ENCODE peak calls at places on chromosomes 5 and 9, in six cellular contexts. I is upper lobe of right lung, U is uterus, N is Calu3, E is right atrium auricular region, F is HFFc6. X is an unnamed sample.

GRCh38 chr5:29169851-29170250 is 2023.6 kb upstream of the CDH6 start:
- DNase-seq in E (no peak), I (no peak), F (no peak), U (no peak), N (no peak), X (no peak)

GRCh38 chr5:76701298-76701697 is 14.6 kb upstream of the F2R start:
- DNase-seq in U (no peak), E (no peak), I (no peak), N (no peak), F (peak), X (no peak)

GRCh38 chr5:166722939-166723338 is 1568.5 kb upstream of the WWC1 start:
- DNase-seq in U (no peak), N (peak), I (no peak), F (no peak), E (no peak), X (no peak)

GRCh38 chr5:137595680-137596079 is 96.6 kb upstream of the SPOCK1 start:
- DNase-seq in N (no peak), F (no peak), I (no peak), E (no peak), U (no peak), X (no peak)

GRCh38 chr9:34716711-34717110 is 6.8 kb upstream of the CCL21 start:
- DNase-seq in E (no peak), U (no peak), N (no peak), F (no peak), I (no peak), X (no peak)

GRCh38 chr5:93831449-93831848 is 90.0 kb upstream of the POU5F2 start:
- DNase-seq in E (no peak), N (no peak), F (peak), U (no peak), I (no peak), X (no peak)

GRCh38 chr5:90227688-90228087 is 181.9 kb downstream of the CETN3 start:
- DNase-seq in I (no peak), F (no peak), N (no peak), E (no peak), U (peak), X (no peak)

GRCh38 chr5:39517800-39518199 is 93.0 kb upstream of the DAB2 start:
- DNase-seq in N (no peak), I (no peak), E (no peak), F (peak), U (no peak), X (no peak)

GRCh38 chr9:127091526-127091925 is 30.9 kb downstream of the ANGPTL2 start:
- DNase-seq in I (no peak), N (no peak), F (no peak), E (no peak), U (no peak), X (no peak)

GRCh38 chr5:8686707-8687106 is 817.8 kb downstream of the MTRR start:
- DNase-seq in I (no peak), U (no peak), F (no peak), E (no peak), N (no peak), X (no peak)

GRCh38 chr5:123690821-123691220 is 178.8 kb downstream of the CSNK1G3 start:
- DNase-seq in F (no peak), N (peak), U (no peak), E (no peak), I (no peak), X (no peak)

GRCh38 chr9:109852561-109852960 is 72.6 kb downstream of the PALM2AKAP2 start:
- DNase-seq in N (no peak), U (no peak), E (no peak), F (peak), I (no peak), X (no peak)

GRCh38 chr5:170297589-170298462 is at the start of gene LCP2:
- DNase-seq in U (no peak), F (no peak), N (no peak), I (no peak), E (no peak), X (no peak)

GRCh38 chr5:56440871-56441740 is 208.0 kb upstream of the ANKRD55 start:
- DNase-seq in U (no peak), N (peak), F (peak), E (no peak), I (no peak), X (peak)

GRCh38 chr5:143311428-143311827 is 92.1 kb downstream of the NR3C1 start:
- DNase-seq in E (no peak), U (no peak), N (no peak), F (peak), I (no peak), X (no peak)

GRCh38 chr5:97071101-97071500 is 71.3 kb downstream of the LIX1 start:
- DNase-seq in N (no peak), E (no peak), I (no peak), U (peak), F (peak), X (no peak)

GRCh38 chr5:107337281-107337680 is 333.5 kb downstream of the EFNA5 start:
- DNase-seq in F (no peak), N (no peak), I (no peak), U (no peak), E (no peak), X (no peak)

GRCh38 chr9:89428222-89428761 is 69.6 kb downstream of the SEMA4D start:
- DNase-seq in E (no peak), F (no peak), U (no peak), N (no peak), I (no peak), X (no peak)

GRCh38 chr9:134778841-134779411 is 101.7 kb upstream of the FCN2 start:
- DNase-seq in F (peak), I (peak), U (peak), N (peak), E (no peak), X (peak)
- TF ChIP-seq CTCF in F (peak), I (peak), U (peak), N (no peak), E (peak), X (peak)

GRCh38 chr5:12413585-12413984 is 509.3 kb upstream of the CTNND2 start:
- DNase-seq in I (no peak), U (no peak), N (no peak), F (no peak), E (no peak), X (no peak)
- TF ChIP-seq CTCF in I (no peak), U (no peak), N (no peak), F (no peak), E (no peak), X (no peak)

DNA sequence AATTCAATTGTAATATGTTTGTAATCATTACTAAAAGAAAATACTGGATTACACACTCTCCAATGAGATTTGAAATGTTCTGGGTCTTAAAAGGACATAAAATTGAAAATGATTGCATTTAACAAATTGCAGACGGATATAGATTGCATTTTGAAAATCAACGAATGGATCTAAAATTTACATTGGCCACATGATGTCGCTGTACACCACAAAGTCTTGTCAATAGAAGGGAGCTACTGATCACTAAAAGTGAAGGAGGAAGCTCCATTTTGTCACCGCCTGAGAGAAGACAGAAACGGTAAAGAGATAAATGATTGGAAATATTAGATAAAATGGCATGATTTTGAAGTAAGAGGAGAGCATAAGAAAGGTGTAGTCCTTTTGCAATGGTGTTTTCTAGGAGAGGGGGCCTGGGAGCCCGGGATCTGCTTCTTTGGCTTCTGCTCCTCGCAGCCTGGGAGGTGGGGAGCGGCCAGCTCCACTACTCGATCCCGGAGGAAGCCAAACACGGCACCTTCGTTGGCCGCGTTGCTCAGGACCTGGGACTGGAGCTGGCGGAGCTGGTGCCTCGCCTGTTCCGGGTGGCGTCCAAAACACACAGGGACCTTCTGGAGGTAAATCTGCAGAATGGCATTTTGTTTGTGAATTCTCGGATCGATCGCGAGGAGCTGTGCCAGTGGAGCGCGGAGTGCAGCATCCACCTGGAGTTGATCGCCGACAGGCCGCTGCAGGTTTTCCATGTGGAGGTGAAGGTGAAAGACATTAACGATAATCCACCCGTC is at the start of gene PCDHA1:
- DNase-seq in F (no peak), U (no peak), I (no peak), E (no peak), N (peak), X (no peak)
- TF ChIP-seq CTCF in F (peak), U (no peak), I (no peak), E (no peak), N (no peak), X (no peak)

GRCh38 chr5:139038618-139039305 is 159.4 kb downstream of the SIL1 start:
- DNase-seq in I (no peak), N (no peak), U (no peak), E (no peak), F (no peak), X (no peak)
- TF ChIP-seq CTCF in I (no peak), N (no peak), U (no peak), E (no peak), F (peak), X (no peak)

GRCh38 chr5:121396716-121397115 is 455.0 kb upstream of the FTMT start:
- DNase-seq in E (no peak), N (no peak), I (no peak), U (no peak), F (no peak), X (no peak)
- TF ChIP-seq CTCF in E (no peak), N (no peak), I (no peak), U (no peak), F (no peak), X (no peak)

DNA sequence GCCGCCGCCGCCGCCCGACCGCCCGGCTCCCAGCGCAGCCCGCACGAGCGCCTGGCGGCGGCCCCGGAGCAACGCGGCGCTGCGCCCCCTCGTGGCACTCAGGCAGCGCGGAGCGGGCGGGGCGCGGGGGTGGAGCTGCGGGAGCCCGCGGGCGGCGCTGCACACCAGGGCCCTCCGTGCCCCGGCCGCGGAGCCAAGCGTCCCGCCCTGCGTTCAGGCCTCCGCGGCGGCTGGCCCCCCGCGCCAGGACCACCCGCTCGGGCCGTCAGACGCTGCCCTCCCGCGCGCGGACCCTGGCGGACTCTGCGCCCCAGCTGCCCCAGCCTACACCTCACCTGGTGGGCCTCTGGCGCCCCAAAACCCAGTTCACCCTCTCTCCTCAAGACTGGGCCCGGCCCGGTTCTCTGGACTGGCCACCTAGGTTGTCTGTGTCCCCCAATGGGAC is at the start of gene RASGEF1C:
- DNase-seq in N (peak), F (no peak), E (no peak), U (peak), I (peak), X (no peak)
- TF ChIP-seq CTCF in N (peak), F (no peak), E (peak), U (no peak), I (no peak), X (peak)

X was measured in LNCaP clone FGC.